ENCODE peak calls at places on chromosomes 6 and 20, in five cellular contexts. One of them, this sample, is unnamed. For H3K27me3 and H3K36me3, the result is how much of the 10 kb centered on the place peaks cover.

GRCh38 chr6:157137501-157137900 is 185.8 kb downstream of the TMEM242 start:
- DNase-seq in transverse colon: no peak
- DNase-seq in SK-N-SH: no peak
- DNase-seq in hepatocyte: no peak
- DNase-seq in BJ: no peak
- DNase-seq in this sample: no peak

GRCh38 chr6:84967389-84967788 is 203.0 kb upstream of the TBX18 start:
- DNase-seq in transverse colon: no peak
- DNase-seq in SK-N-SH: peak
- DNase-seq in hepatocyte: peak
- DNase-seq in BJ: no peak
- DNase-seq in this sample: no peak

GRCh38 chr6:70221025-70221714 is 81.7 kb downstream of the COL9A1 start:
- DNase-seq in transverse colon: no peak
- DNase-seq in SK-N-SH: peak
- DNase-seq in hepatocyte: peak
- DNase-seq in BJ: no peak
- DNase-seq in this sample: no peak

GRCh38 chr6:34273242-34273805 is 24.5 kb upstream of the SMIM29 start:
- DNase-seq in transverse colon: no peak
- DNase-seq in SK-N-SH: peak
- DNase-seq in hepatocyte: no peak
- DNase-seq in BJ: no peak
- DNase-seq in this sample: peak

GRCh38 chr6:151141685-151142084 is 98.1 kb upstream of the AKAP12 start:
- DNase-seq in transverse colon: no peak
- DNase-seq in SK-N-SH: no peak
- DNase-seq in hepatocyte: peak
- DNase-seq in BJ: no peak
- DNase-seq in this sample: no peak

GRCh38 chr6:11430036-11430435 is 107.5 kb upstream of the TMEM170B start:
- DNase-seq in transverse colon: no peak
- DNase-seq in SK-N-SH: no peak
- DNase-seq in hepatocyte: no peak
- DNase-seq in BJ: no peak
- DNase-seq in this sample: peak

GRCh38 chr6:106122306-106122940 is 36.3 kb downstream of the PRDM1 start:
- DNase-seq in transverse colon: no peak
- DNase-seq in SK-N-SH: no peak
- DNase-seq in hepatocyte: no peak
- DNase-seq in BJ: no peak
- DNase-seq in this sample: no peak

GRCh38 chr20:46894579-46894958 is at the start of gene EYA2:
- DNase-seq in transverse colon: peak
- DNase-seq in SK-N-SH: peak
- DNase-seq in hepatocyte: peak
- DNase-seq in BJ: no peak
- DNase-seq in this sample: peak

GRCh38 chr6:129236110-129236509 is 353.2 kb downstream of the LAMA2 start:
- DNase-seq in transverse colon: no peak
- DNase-seq in SK-N-SH: no peak
- DNase-seq in hepatocyte: no peak
- DNase-seq in BJ: no peak
- DNase-seq in this sample: no peak

GRCh38 chr20:45970646-45971424 is 1.2 kb downstream of the ZNF335 start:
- DNase-seq in transverse colon: peak
- DNase-seq in SK-N-SH: peak
- DNase-seq in hepatocyte: peak
- DNase-seq in BJ: no peak
- DNase-seq in this sample: peak

GRCh38 chr6:64736421-64736950 is 970.5 kb downstream of the EYS start:
- DNase-seq in transverse colon: no peak
- DNase-seq in SK-N-SH: no peak
- DNase-seq in hepatocyte: no peak
- DNase-seq in BJ: no peak
- DNase-seq in this sample: no peak

GRCh38 chr6:116217069-116217468 is 36.8 kb downstream of the TSPYL4 start:
- DNase-seq in transverse colon: no peak
- DNase-seq in SK-N-SH: no peak
- DNase-seq in hepatocyte: peak
- DNase-seq in BJ: no peak
- DNase-seq in this sample: no peak

GRCh38 chr20:3681352-3681930 is 369 bp downstream of the ADAM33 start:
- DNase-seq in transverse colon: no peak
- DNase-seq in SK-N-SH: no peak
- DNase-seq in hepatocyte: no peak
- DNase-seq in BJ: no peak
- DNase-seq in this sample: no peak

GRCh38 chr6:89404512-89404911 is 7.6 kb downstream of the RRAGD start:
- DNase-seq in transverse colon: no peak
- DNase-seq in SK-N-SH: no peak
- DNase-seq in hepatocyte: no peak
- DNase-seq in BJ: no peak
- DNase-seq in this sample: no peak

GRCh38 chr6:134891633-134892032 is 58.3 kb downstream of the ALDH8A1 start:
- DNase-seq in transverse colon: no peak
- DNase-seq in SK-N-SH: no peak
- DNase-seq in hepatocyte: no peak
- DNase-seq in BJ: no peak
- DNase-seq in this sample: no peak

GRCh38 chr6:125986956-125987617 is 747 bp downstream of the TRMT11 start:
- DNase-seq in transverse colon: no peak
- DNase-seq in SK-N-SH: peak
- DNase-seq in hepatocyte: peak
- DNase-seq in BJ: no peak
- DNase-seq in this sample: no peak

GRCh38 chr6:87575423-87575822 is 14.4 kb downstream of the RARS2 start:
- DNase-seq in transverse colon: no peak
- DNase-seq in SK-N-SH: no peak
- DNase-seq in hepatocyte: no peak
- DNase-seq in BJ: no peak
- DNase-seq in this sample: no peak

GRCh38 chr6:33696538-33697518 is 14.7 kb downstream of the UQCC2 start:
- DNase-seq in transverse colon: no peak
- DNase-seq in SK-N-SH: peak
- DNase-seq in hepatocyte: no peak
- DNase-seq in BJ: no peak
- DNase-seq in this sample: peak

GRCh38 chr6:27617046-27617687 is 144.3 kb upstream of the ZNF184 start:
- DNase-seq in transverse colon: no peak
- DNase-seq in SK-N-SH: no peak
- DNase-seq in hepatocyte: no peak
- DNase-seq in BJ: no peak
- DNase-seq in this sample: peak

GRCh38 chr6:3280866-3281465 is 22.2 kb downstream of the PSMG4 start:
- DNase-seq in transverse colon: peak
- DNase-seq in SK-N-SH: no peak
- DNase-seq in hepatocyte: no peak
- DNase-seq in BJ: no peak
- DNase-seq in this sample: no peak

GRCh38 chr6:53065266-53066058 is at the start of gene FBXO9:
- DNase-seq in transverse colon: peak
- DNase-seq in SK-N-SH: peak
- DNase-seq in hepatocyte: peak
- DNase-seq in BJ: no peak
- DNase-seq in this sample: peak

GRCh38 chr6:46993846-46994245 is 48.3 kb downstream of the ADGRF1 start:
- DNase-seq in transverse colon: no peak
- DNase-seq in SK-N-SH: no peak
- DNase-seq in hepatocyte: no peak
- DNase-seq in BJ: peak
- DNase-seq in this sample: no peak

GRCh38 chr6:46491789-46492547 is 719 bp upstream of the RCAN2 start:
- DNase-seq in transverse colon: peak
- DNase-seq in SK-N-SH: peak
- DNase-seq in hepatocyte: peak
- DNase-seq in BJ: no peak
- DNase-seq in this sample: peak

GRCh38 chr6:139449611-139450000 is 75.2 kb upstream of the CITED2 start:
- DNase-seq in transverse colon: no peak
- DNase-seq in SK-N-SH: no peak
- DNase-seq in hepatocyte: no peak
- DNase-seq in BJ: no peak
- DNase-seq in this sample: no peak

GRCh38 chr6:13985663-13986325 is 61.0 kb downstream of the RNF182 start:
- DNase-seq in transverse colon: no peak
- DNase-seq in SK-N-SH: no peak
- DNase-seq in hepatocyte: no peak
- DNase-seq in BJ: no peak
- DNase-seq in this sample: no peak

GRCh38 chr6:165805067-165805525 is 142.1 kb upstream of the PDE10A start:
- DNase-seq in transverse colon: no peak
- DNase-seq in SK-N-SH: no peak
- DNase-seq in hepatocyte: no peak
- DNase-seq in BJ: no peak
- DNase-seq in this sample: no peak
- H3K4me3 ChIP-seq in transverse colon: no peak
- H3K4me3 ChIP-seq in SK-N-SH: no peak
- H3K4me3 ChIP-seq in hepatocyte: no peak
- H3K4me3 ChIP-seq in BJ: no peak
- H3K4me3 ChIP-seq in this sample: no peak

GRCh38 chr20:8020314-8021079 is 936 bp upstream of the TMX4 start:
- DNase-seq in transverse colon: no peak
- DNase-seq in SK-N-SH: no peak
- DNase-seq in hepatocyte: no peak
- DNase-seq in BJ: no peak
- DNase-seq in this sample: no peak

GRCh38 chr20:8019998-8020247 is 362 bp upstream of the TMX4 start:
- DNase-seq in transverse colon: no peak
- DNase-seq in SK-N-SH: no peak
- DNase-seq in hepatocyte: no peak
- DNase-seq in BJ: no peak
- DNase-seq in this sample: no peak

GRCh38 chr20:8019178-8019997 is at the start of gene TMX4:
- DNase-seq in transverse colon: peak
- DNase-seq in SK-N-SH: peak
- DNase-seq in hepatocyte: peak
- DNase-seq in BJ: peak
- DNase-seq in this sample: peak

GRCh38 chr20:8018928-8019177 is 708 bp downstream of the TMX4 start:
- DNase-seq in transverse colon: no peak
- DNase-seq in SK-N-SH: no peak
- DNase-seq in hepatocyte: no peak
- DNase-seq in BJ: no peak
- DNase-seq in this sample: no peak

DNA sequence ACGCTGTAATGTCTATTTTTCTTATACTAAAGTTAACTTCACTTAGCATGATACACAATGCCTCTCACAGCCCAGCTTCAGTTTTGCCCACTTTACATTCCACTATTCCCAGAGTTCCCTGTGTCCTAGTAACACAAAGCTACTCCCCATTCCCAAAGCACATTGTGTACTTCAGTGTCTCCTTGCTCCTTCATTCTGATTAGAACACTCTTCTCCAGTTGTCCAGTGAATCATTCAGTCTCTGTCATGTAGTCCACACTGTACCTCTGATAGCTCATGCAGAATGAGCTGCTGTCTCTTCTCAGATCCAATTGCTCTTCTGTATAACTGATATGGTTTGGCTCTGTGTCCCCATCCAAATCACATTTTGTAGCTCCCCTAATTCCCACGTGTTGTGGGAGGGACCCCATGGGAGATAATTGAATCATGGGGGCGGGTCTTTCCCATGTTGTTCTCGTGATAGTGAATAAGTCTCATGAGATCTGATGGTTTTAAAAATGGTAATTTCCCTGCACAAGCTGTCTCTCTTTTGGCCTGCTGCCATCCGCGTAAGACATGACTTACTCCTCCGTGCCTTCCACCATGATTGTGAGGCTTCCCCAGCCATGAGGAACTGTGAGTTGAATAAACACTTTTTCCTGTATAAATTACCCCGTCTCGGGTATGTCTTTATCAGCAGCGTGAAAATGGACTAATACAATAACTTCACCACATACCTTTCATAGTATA is 2.1 kb upstream of the TMX4 start:
- DNase-seq in transverse colon: no peak
- DNase-seq in SK-N-SH: no peak
- DNase-seq in hepatocyte: no peak
- DNase-seq in BJ: no peak
- DNase-seq in this sample: no peak
- H3K27me3 ChIP-seq in transverse colon: under half
- H3K27me3 ChIP-seq in SK-N-SH: under half
- H3K27me3 ChIP-seq in hepatocyte: under half
- H3K27me3 ChIP-seq in BJ: under half
- H3K27me3 ChIP-seq in this sample: under half

GRCh38 chr20:44954198-44954597 is 6.0 kb downstream of the TOMM34 start:
- DNase-seq in transverse colon: no peak
- DNase-seq in SK-N-SH: no peak
- DNase-seq in hepatocyte: no peak
- DNase-seq in BJ: no peak
- DNase-seq in this sample: no peak
- H3K36me3 ChIP-seq in transverse colon: under half
- H3K36me3 ChIP-seq in SK-N-SH: half or more
- H3K36me3 ChIP-seq in hepatocyte: under half
- H3K36me3 ChIP-seq in BJ: under half
- H3K36me3 ChIP-seq in this sample: half or more

GRCh38 chr20:41367393-41367695 is 726 bp upstream of the EMILIN3 start:
- DNase-seq in transverse colon: no peak
- DNase-seq in SK-N-SH: no peak
- DNase-seq in hepatocyte: no peak
- DNase-seq in BJ: no peak
- DNase-seq in this sample: no peak

GRCh38 chr20:41364967-41365765 is 1.5 kb downstream of the EMILIN3 start:
- DNase-seq in transverse colon: no peak
- DNase-seq in SK-N-SH: no peak
- DNase-seq in hepatocyte: no peak
- DNase-seq in BJ: no peak
- DNase-seq in this sample: no peak

GRCh38 chr20:41366546-41367392 is at the start of gene EMILIN3:
- DNase-seq in transverse colon: no peak
- DNase-seq in SK-N-SH: peak
- DNase-seq in hepatocyte: peak
- DNase-seq in BJ: no peak
- DNase-seq in this sample: no peak

GRCh38 chr20:41364236-41364855 is 2.3 kb downstream of the EMILIN3 start:
- DNase-seq in transverse colon: no peak
- DNase-seq in SK-N-SH: no peak
- DNase-seq in hepatocyte: no peak
- DNase-seq in BJ: no peak
- DNase-seq in this sample: no peak

DNA sequence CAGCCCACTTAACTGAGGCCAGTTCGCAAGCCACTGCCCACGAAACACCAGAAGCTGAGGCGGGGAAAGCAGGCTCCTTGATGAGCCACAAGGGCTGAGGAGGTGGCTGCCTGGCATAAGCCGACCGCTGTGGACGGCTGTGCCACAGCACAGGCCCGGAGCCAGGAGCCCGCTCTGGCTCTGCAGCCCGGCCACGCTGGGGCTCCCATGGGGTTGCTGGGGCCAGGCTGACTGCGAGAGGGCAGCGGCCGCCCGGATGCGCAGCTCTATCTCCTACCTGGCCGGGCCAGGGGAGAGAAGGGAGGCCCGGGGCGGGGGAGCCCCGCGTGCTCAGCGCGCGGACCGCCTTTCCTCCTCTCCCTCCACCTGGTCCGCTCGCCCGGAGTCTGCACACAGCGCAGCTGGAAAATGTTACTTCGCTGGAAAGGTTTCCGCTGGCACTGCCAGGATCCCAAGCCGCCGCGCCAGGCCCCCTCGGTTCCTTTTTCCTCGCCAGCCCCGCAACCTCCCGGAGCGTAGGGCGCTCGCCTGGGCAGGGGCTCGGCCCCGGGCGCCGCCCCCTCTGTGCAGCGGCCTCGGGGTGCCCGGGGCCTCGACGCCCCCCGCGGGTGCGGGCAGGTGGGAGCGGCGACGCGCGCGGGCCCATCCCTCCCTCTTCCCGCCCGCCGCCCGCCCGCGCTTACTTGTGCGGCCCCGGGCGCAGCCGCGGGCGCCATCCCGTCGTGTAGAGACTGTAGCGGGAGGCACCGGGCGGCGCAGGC is 653 bp downstream of the EMILIN3 start:
- DNase-seq in transverse colon: no peak
- DNase-seq in SK-N-SH: peak
- DNase-seq in hepatocyte: peak
- DNase-seq in BJ: no peak
- DNase-seq in this sample: no peak
- H3K4me3 ChIP-seq in transverse colon: peak
- H3K4me3 ChIP-seq in SK-N-SH: peak
- H3K4me3 ChIP-seq in hepatocyte: peak
- H3K4me3 ChIP-seq in BJ: peak
- H3K4me3 ChIP-seq in this sample: no peak